ENCODE peak calls at places on chromosome 11, in ten cellular contexts. X is left lung; A is CD8-positive, alpha-beta T cell; L is left ventricle myocardium inferior; D is HCT116; N is GM23338; T is aorta; O is A549; V is tibial nerve; S is stomach. J is an unnamed sample.

GRCh38 chr11:12087075-12087775 is 23.2 kb upstream of the MICAL2 start:
- DNase-seq in X (peak; percentile 63), A (peak; percentile 54), L (no peak), D (peak; percentile 38), N (peak; percentile 36), T (peak; percentile 71), O (peak; percentile 81), V (no peak), S (no peak), J (no peak)

GRCh38 chr11:17719940-17720795 is 797 bp downstream of the MYOD1 start:
- DNase-seq in X (no peak), A (no peak), L (no peak), D (no peak), N (peak; percentile 79), T (no peak), O (peak; percentile 34), V (no peak), S (no peak), J (no peak)

GRCh38 chr11:59207988-59208432 is 4.7 kb downstream of the MPEG1 start:
- DNase-seq in X (no peak), A (peak; percentile 44), L (no peak), D (no peak), N (peak; percentile 81), T (no peak), O (peak; percentile 65), V (no peak), S (peak; percentile 51), J (no peak)

GRCh38 chr11:11537372-11537771 is 84.4 kb downstream of the GALNT18 start:
- DNase-seq in X (no peak), A (no peak), L (no peak), D (no peak), N (no peak), T (no peak), O (no peak), V (no peak), S (no peak), J (no peak)

GRCh38 chr11:503179-503981 is 3.7 kb downstream of the RNH1 start:
- DNase-seq in X (peak; percentile 83), A (peak; percentile 14), L (peak; percentile 59), D (no peak), N (no peak), T (peak; percentile 89), O (no peak), V (no peak), S (no peak), J (peak; percentile 87)

GRCh38 chr11:46376258-46377050 is 5.0 kb upstream of the MDK start:
- DNase-seq in X (no peak), A (peak; percentile 9), L (no peak), D (no peak), N (no peak), T (no peak), O (no peak), V (no peak), S (no peak), J (no peak)

GRCh38 chr11:64371201-64371600 is 12.2 kb downstream of the RPS6KA4 start:
- DNase-seq in X (no peak), A (no peak), L (no peak), D (no peak), N (no peak), T (no peak), O (no peak), V (no peak), S (no peak), J (no peak)

GRCh38 chr11:27420722-27421572 is 51.6 kb downstream of the LGR4 start:
- DNase-seq in X (no peak), A (no peak), L (no peak), D (no peak), N (no peak), T (no peak), O (no peak), V (no peak), S (no peak), J (no peak)

GRCh38 chr11:35404397-35404775 is 15.0 kb downstream of the SLC1A2 start:
- DNase-seq in X (peak; percentile 43), A (no peak), L (no peak), D (no peak), N (peak; percentile 87), T (peak; percentile 68), O (peak; percentile 54), V (no peak), S (peak; percentile 74), J (peak; percentile 75)

GRCh38 chr11:92932023-92932422 is 37.4 kb upstream of the MTNR1B start:
- DNase-seq in X (no peak), A (no peak), L (no peak), D (no peak), N (no peak), T (no peak), O (no peak), V (no peak), S (no peak), J (no peak)

GRCh38 chr11:94017446-94017845 is 3.7 kb upstream of the HEPHL1 start:
- DNase-seq in X (no peak), A (no peak), L (no peak), D (no peak), N (no peak), T (no peak), O (no peak), V (no peak), S (no peak), J (no peak)
- H3K27ac ChIP-seq in X (no peak overlapping the region), A (no peak overlapping the region), L (no peak overlapping the region), D (no peak overlapping the region), N (no peak overlapping the region), T (no peak overlapping the region), O (no peak overlapping the region), V (no peak overlapping the region), S (no peak overlapping the region), J (no peak overlapping the region)

GRCh38 chr11:101442171-101442570 is 141.6 kb downstream of the TRPC6 start:
- DNase-seq in X (no peak), A (no peak), L (no peak), D (no peak), N (no peak), T (no peak), O (no peak), V (no peak), S (no peak), J (no peak)

GRCh38 chr11:101444164-101444563 is 139.6 kb downstream of the TRPC6 start:
- DNase-seq in X (no peak), A (no peak), L (no peak), D (no peak), N (no peak), T (no peak), O (no peak), V (no peak), S (peak; percentile 72), J (no peak)

GRCh38 chr11:101442936-101443521 is 140.8 kb downstream of the TRPC6 start:
- DNase-seq in X (no peak), A (no peak), L (no peak), D (no peak), N (no peak), T (no peak), O (no peak), V (no peak), S (no peak), J (no peak)

GRCh38 chr11:101439488-101439887 is 144.3 kb downstream of the TRPC6 start:
- DNase-seq in X (no peak), A (no peak), L (no peak), D (no peak), N (peak; percentile 56), T (no peak), O (no peak), V (no peak), S (no peak), J (no peak)

GRCh38 chr11:101441747-101442146 is 142.1 kb downstream of the TRPC6 start:
- DNase-seq in X (peak; percentile 75), A (no peak), L (peak; percentile 54), D (no peak), N (no peak), T (peak; percentile 75), O (no peak), V (no peak), S (peak; percentile 88), J (peak; percentile 66)
- H3K4me1 ChIP-seq in X (peaks cover 5% of the 10 kb centered on the region), A (no peaks in the 10 kb centered on the region), L (peaks cover 34% of the 10 kb centered on the region), D (peaks cover 26% of the 10 kb centered on the region), N (no peaks in the 10 kb centered on the region), T (no peaks in the 10 kb centered on the region), O (peaks cover 27% of the 10 kb centered on the region), V (no peaks in the 10 kb centered on the region), S (peaks cover 17% of the 10 kb centered on the region), J (peaks cover 25% of the 10 kb centered on the region)

DNA sequence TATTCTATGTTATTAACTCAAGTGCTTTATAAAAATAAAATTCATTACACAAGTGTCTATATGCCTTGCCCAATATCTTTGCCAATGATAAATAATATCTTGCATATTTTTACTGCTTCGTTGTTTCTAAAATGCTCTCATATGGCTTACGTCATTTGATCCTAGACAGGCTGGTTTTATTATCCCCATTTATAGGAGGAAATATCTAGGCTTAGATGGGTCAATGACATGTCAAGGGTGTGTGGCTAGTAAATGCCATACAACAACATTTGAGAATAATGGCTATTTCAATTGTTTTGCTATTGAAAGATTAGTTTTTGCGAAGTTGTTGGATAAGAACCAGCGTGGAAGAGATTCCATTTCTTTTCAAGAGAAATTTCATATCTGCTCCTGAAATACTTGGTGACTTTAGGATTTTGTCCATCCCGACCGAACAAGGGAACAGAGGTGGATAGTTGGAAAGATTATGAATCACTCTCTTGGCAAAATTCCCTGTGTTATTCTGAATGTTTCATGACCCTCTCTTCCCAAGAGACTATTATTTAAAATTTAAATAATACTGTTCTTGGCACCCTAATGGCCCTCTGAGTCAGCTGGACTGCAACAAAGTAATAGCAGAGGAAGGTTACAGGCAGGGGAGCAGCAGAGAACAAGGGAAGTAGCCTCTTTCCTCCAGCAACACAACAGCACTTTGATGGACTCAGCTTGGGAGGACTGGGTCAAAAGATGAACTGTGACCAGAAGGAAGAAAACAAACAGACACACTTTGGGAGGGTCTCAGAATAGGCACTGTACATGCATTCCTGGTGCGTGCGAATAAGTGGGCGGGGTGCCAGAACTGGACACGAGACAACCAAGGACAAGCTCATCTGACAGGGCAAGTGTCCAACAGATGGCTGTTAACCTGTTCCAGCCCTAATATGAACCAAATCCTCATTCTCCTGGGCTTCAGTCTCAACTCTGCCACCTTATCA is 94.5 kb downstream of the ME3 start:
- DNase-seq in X (no peak), A (no peak), L (peak; percentile 72), D (peak; percentile 58), N (no peak), T (peak; percentile 73), O (peak; percentile 86), V (peak; percentile 44), S (no peak), J (no peak)
- H3K27ac ChIP-seq in X (peak overlapping the region; percentile 20), A (no peak overlapping the region), L (peak overlapping the region; percentile 77), D (peak overlapping the region; percentile 36), N (no peak overlapping the region), T (peak overlapping the region; percentile 47), O (peak overlapping the region; percentile 84), V (peak overlapping the region; percentile 43), S (no peak overlapping the region), J (peak overlapping the region; percentile 26)

DNA sequence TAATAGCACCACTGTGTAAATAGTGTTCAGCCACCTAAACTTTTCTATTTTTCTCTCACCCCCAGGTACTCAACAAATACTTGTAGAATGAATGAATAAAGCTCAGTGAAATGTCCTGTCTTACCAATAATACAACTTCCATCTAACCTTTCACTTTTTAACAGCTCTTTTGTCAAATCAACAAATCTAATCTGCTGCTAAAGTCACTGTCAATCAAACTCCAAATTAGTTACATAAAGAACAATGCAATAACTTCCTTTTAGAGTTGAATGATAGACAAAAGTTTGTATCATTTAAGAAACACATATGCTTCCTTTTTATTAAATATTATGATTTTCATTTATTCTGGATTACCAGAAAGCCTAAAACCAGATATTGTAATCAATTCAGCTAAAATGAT is 34.7 kb upstream of the C11orf58 start:
- DNase-seq in X (no peak), A (no peak), L (no peak), D (no peak), N (no peak), T (no peak), O (no peak), V (no peak), S (no peak), J (no peak)
- H3K4me1 ChIP-seq in X (no peaks in the 10 kb centered on the region), A (no peaks in the 10 kb centered on the region), L (no peaks in the 10 kb centered on the region), D (no peaks in the 10 kb centered on the region), N (no peaks in the 10 kb centered on the region), T (peaks cover 1% of the 10 kb centered on the region), O (no peaks in the 10 kb centered on the region), V (no peaks in the 10 kb centered on the region), S (no peaks in the 10 kb centered on the region), J (no peaks in the 10 kb centered on the region)

GRCh38 chr11:45162064-45162375 is 15.6 kb downstream of the PRDM11 start:
- DNase-seq in X (no peak), A (no peak), L (no peak), D (no peak), N (no peak), T (no peak), O (no peak), V (no peak), S (no peak), J (no peak)
- H3K27ac ChIP-seq in X (no peak overlapping the region), A (no peak overlapping the region), L (peak overlapping the region; percentile 73), D (no peak overlapping the region), N (no peak overlapping the region), T (peak overlapping the region; percentile 49), O (no peak overlapping the region), V (no peak overlapping the region), S (no peak overlapping the region), J (no peak overlapping the region)

J was measured in upper lobe of right lung.